ENCODE peak calls at places on chromosomes 4 and X, in seven cellular contexts. X is right cardiac atrium; U is left lung; O is IMR-90; P is stomach; C is effector memory CD4-positive, alpha-beta T cell; L is heart right ventricle. E is an unnamed sample.

GRCh38 chr4:40202474-40202873 is 5.6 kb downstream of the RHOH start:
- DNase-seq in X (no peak), U (no peak), O (no peak), P (no peak), C (no peak), L (no peak), E (no peak)

GRCh38 chrX:40149286-40150175 is 51.8 kb upstream of the BCOR start:
- DNase-seq in X (no peak), U (no peak), O (no peak), P (no peak), C (no peak), L (no peak), E (no peak)

GRCh38 chrX:1481636-1482529 is 29.2 kb upstream of the ASMTL start:
- DNase-seq in X (peak; percentile 41), U (peak; percentile 81), O (peak; percentile 76), P (peak; percentile 57), C (peak; percentile 59), L (peak; percentile 46), E (peak; percentile 88)

GRCh38 chr4:5923306-5923830 is 30.5 kb upstream of the CRMP1 start:
- DNase-seq in X (no peak), U (no peak), O (no peak), P (no peak), C (no peak), L (no peak), E (no peak)

GRCh38 chr4:166839615-166840251 is 394.6 kb downstream of the SPOCK3 start:
- DNase-seq in X (no peak), U (no peak), O (no peak), P (no peak), C (no peak), L (no peak), E (no peak)

GRCh38 chrX:135309430-135309923 is at the start of gene ETDC:
- DNase-seq in X (no peak), U (no peak), O (no peak), P (no peak), C (no peak), L (no peak), E (no peak)

GRCh38 chr4:128427832-128428366 is 140.3 kb upstream of the PGRMC2 start:
- DNase-seq in X (no peak), U (peak; percentile 62), O (peak; percentile 68), P (peak; percentile 49), C (no peak), L (no peak), E (no peak)

GRCh38 chr4:33054656-33055055 is 2334.5 kb downstream of the PCDH7 start:
- DNase-seq in X (no peak), U (no peak), O (no peak), P (no peak), C (no peak), L (no peak), E (no peak)

GRCh38 chr4:90317785-90318184 is 190.6 kb downstream of the CCSER1 start:
- DNase-seq in X (no peak), U (no peak), O (peak; percentile 94), P (no peak), C (no peak), L (no peak), E (no peak)

GRCh38 chr4:118918388-118918787 is 29.7 kb downstream of the SYNPO2 start:
- DNase-seq in X (no peak), U (no peak), O (peak; percentile 94), P (no peak), C (no peak), L (no peak), E (no peak)

GRCh38 chr4:139760558-139760957 is 94.9 kb downstream of the MGST2 start:
- DNase-seq in X (no peak), U (no peak), O (no peak), P (no peak), C (no peak), L (no peak), E (no peak)

GRCh38 chr4:37737456-37737855 is 51.3 kb upstream of the RELL1 start:
- DNase-seq in X (no peak), U (no peak), O (peak; percentile 69), P (no peak), C (no peak), L (no peak), E (no peak)

GRCh38 chrX:55787063-55787462 is 69.5 kb downstream of the RRAGB start:
- DNase-seq in X (no peak), U (no peak), O (no peak), P (no peak), C (no peak), L (no peak), E (no peak)

GRCh38 chrX:71366674-71367256 is 608 bp downstream of the TAF1 start:
- DNase-seq in X (peak; percentile 22), U (peak; percentile 37), O (peak; percentile 16), P (no peak), C (no peak), L (peak; percentile 14), E (peak; percentile 4)

GRCh38 chrX:50903387-50904027 is 7.0 kb upstream of the BMP15 start:
- DNase-seq in X (no peak), U (no peak), O (peak; percentile 26), P (no peak), C (no peak), L (no peak), E (peak; percentile 1)

GRCh38 chrX:147333821-147334220 is 519.3 kb upstream of the CXorf51A start:
- DNase-seq in X (no peak), U (no peak), O (no peak), P (no peak), C (no peak), L (no peak), E (no peak)

GRCh38 chr4:19005211-19005610 is 983.7 kb upstream of the LCORL start:
- DNase-seq in X (no peak), U (no peak), O (peak; percentile 41), P (no peak), C (no peak), L (no peak), E (no peak)

GRCh38 chr4:19014594-19014993 is 993.0 kb upstream of the LCORL start:
- DNase-seq in X (no peak), U (no peak), O (no peak), P (no peak), C (no peak), L (no peak), E (no peak)

GRCh38 chr4:19009886-19010285 is 988.3 kb upstream of the LCORL start:
- DNase-seq in X (no peak), U (no peak), O (no peak), P (no peak), C (no peak), L (no peak), E (no peak)

GRCh38 chr4:19010766-19011165 is 989.2 kb upstream of the LCORL start:
- DNase-seq in X (no peak), U (no peak), O (no peak), P (no peak), C (no peak), L (no peak), E (no peak)
- H3K27ac ChIP-seq in X (no peak overlapping the region), U (no peak overlapping the region), O (no peak overlapping the region), P (no peak overlapping the region), C (no peak overlapping the region), L (no peak overlapping the region), E (no peak overlapping the region)

DNA sequence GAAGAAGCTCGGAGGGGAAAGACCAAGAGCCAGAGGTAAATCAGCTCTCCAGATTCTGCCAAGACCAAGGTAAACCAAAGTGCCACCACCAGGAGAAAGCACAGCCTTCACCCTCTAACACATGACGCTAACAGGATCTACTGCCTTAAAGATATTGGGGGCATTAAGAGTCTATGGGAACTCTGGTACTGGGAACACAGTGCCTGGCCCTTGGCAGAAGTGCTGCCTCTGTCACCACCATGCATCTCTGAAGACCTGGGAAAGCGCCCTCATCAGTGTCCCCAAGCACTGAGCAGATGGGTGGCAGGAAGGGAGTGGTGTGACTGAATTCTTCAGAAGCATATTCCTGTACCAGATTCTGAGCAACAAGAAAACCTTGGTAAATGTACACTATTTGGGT is 1.3 kb downstream of the QDPR start:
- DNase-seq in X (no peak), U (no peak), O (no peak), P (no peak), C (no peak), L (no peak), E (no peak)
- H3K4me3 ChIP-seq in X (peak overlapping the region; percentile 68), U (peak overlapping the region; percentile 64), O (no peak overlapping the region), P (peak overlapping the region; percentile 88), C (no peak overlapping the region), L (no peak overlapping the region), E (no peak overlapping the region)

GRCh38 chr4:41427306-41427882 is 110.6 kb upstream of the LIMCH1 start:
- DNase-seq in X (no peak), U (no peak), O (no peak), P (no peak), C (no peak), L (no peak), E (no peak)
- H3K4me1 ChIP-seq in X (peaks cover 10% of the 10 kb centered on the region), U (peaks cover 29% of the 10 kb centered on the region), O (peaks cover 4% of the 10 kb centered on the region), P (peaks cover 28% of the 10 kb centered on the region), C (no peaks in the 10 kb centered on the region), L (peaks cover 86% of the 10 kb centered on the region), E (no peaks in the 10 kb centered on the region)

DNA sequence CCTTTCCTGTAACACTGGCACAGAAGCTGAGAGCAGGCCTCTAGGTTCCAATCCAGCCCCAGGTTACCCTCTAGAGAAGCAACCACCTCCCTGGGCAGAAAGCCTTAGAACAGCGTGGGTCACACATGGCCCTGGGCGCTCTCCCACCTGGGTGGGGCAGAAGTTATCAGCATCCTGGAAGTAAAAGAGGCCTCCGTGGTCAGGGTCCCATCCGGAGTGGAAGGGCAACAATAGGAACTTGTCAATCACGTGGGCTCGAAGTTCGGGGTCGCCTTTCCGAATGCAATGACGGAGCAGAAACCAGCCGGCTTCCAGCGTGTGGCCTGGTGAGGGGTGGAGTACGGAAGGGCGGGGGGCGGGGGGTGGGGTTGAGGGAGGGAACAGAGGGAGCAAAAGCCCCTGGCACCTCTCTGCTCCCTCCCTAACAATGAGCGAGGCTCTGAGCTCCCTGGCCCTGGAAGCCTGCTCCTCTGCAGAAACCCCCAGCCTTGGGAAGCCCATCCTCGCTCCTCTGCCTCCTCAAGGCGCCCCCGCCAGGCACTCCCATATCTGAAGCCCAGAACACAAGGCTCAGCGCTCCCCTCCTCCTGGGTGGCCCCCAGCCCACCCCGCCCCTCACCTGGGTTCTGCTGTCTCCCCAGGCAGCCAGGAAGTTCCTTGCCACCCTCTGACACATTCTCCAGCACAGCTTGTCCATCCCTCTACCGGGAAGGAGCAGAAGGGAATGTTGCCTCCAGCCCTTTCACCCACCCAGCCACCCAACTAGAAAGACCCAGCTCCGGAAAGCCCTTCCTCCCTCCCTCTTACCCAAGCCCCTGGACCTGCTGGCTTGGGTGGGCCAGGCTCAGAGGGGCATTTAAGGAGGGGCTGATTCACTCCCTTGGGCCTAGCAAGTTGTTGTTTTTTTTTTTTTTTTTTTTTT is 2.9 kb downstream of the RENBP start:
- DNase-seq in X (no peak), U (no peak), O (no peak), P (no peak), C (no peak), L (no peak), E (no peak)
- H3K27ac ChIP-seq in X (no peak overlapping the region), U (peak overlapping the region; percentile 37), O (no peak overlapping the region), P (no peak overlapping the region), C (no peak overlapping the region), L (no peak overlapping the region), E (no peak overlapping the region)

E was measured in CD4-positive, alpha-beta memory T cell.